ENCODE peak calls at places on chromosomes 5 and 9, in five cellular contexts. T is fibroblast of gingiva; L is nephron progenitor cell; I is right atrium auricular region; E is naive thymus-derived CD4-positive, alpha-beta T cell. Y is an unnamed sample.
A peak's percentile ranks its signal among the peaks of the same experiment; 100 is the strongest.

GRCh38 chr9:93650448-93650847 is 74.1 kb downstream of the PHF2 start:
- DNase-seq in T (no peak), L (no peak), I (peak; percentile 32), E (no peak), Y (no peak)

GRCh38 chr5:154274828-154275185 is 84.3 kb downstream of the GALNT10 start:
- DNase-seq in T (no peak), L (no peak), I (no peak), E (no peak), Y (no peak)

GRCh38 chr5:93755716-93756115 is 14.3 kb upstream of the POU5F2 start:
- DNase-seq in T (no peak), L (no peak), I (no peak), E (no peak), Y (no peak)

GRCh38 chr5:156913719-156914370 is 49.2 kb downstream of the TIMD4 start:
- DNase-seq in T (no peak), L (no peak), I (no peak), E (peak; percentile 54), Y (peak; percentile 96)

GRCh38 chr9:115262477-115262876 is 144.5 kb upstream of the TNC start:
- DNase-seq in T (peak; percentile 89), L (no peak), I (no peak), E (no peak), Y (peak; percentile 97)

GRCh38 chr5:137054335-137054734 is 444.8 kb downstream of the SPOCK1 start:
- DNase-seq in T (no peak), L (no peak), I (no peak), E (no peak), Y (no peak)

GRCh38 chr5:146047396-146047795 is 58.0 kb downstream of the PLAC8L1 start:
- DNase-seq in T (no peak), L (no peak), I (no peak), E (no peak), Y (no peak)

GRCh38 chr5:131423056-131423455 is 159.2 kb downstream of the CDC42SE2 start:
- DNase-seq in T (peak; percentile 21), L (no peak), I (no peak), E (no peak), Y (no peak)

GRCh38 chr5:68965926-68966325 is 127.9 kb upstream of the SLC30A5 start:
- DNase-seq in T (no peak), L (no peak), I (no peak), E (no peak), Y (no peak)

GRCh38 chr9:108272350-108272899 is 583.4 kb downstream of the ACTL7B start:
- DNase-seq in T (peak; percentile 67), L (peak; percentile 18), I (peak; percentile 64), E (no peak), Y (peak; percentile 49)

GRCh38 chr5:156753846-156754245 is 96.2 kb upstream of the PPP1R2B start:
- DNase-seq in T (no peak), L (no peak), I (no peak), E (no peak), Y (no peak)

GRCh38 chr9:108186996-108187395 is 668.8 kb downstream of the ACTL7B start:
- DNase-seq in T (peak; percentile 91), L (no peak), I (no peak), E (no peak), Y (no peak)

GRCh38 chr9:134040176-134040565 is 14.9 kb downstream of the BRD3OS start:
- DNase-seq in T (no peak), L (no peak), I (no peak), E (no peak), Y (no peak)

GRCh38 chr5:27472000-27472763 is 433.8 kb upstream of the CDH9 start:
- DNase-seq in T (no peak), L (peak; percentile 46), I (no peak), E (no peak), Y (no peak)

GRCh38 chr5:124662261-124662781 is 84.1 kb downstream of the ZNF608 start:
- DNase-seq in T (no peak), L (peak; percentile 66), I (no peak), E (no peak), Y (no peak)

GRCh38 chr9:127921592-127922120 is 4.8 kb upstream of the ST6GALNAC4 start:
- DNase-seq in T (peak; percentile 46), L (peak; percentile 83), I (no peak), E (peak; percentile 81), Y (peak; percentile 57)

GRCh38 chr5:137040641-137041340 is 458.3 kb downstream of the SPOCK1 start:
- DNase-seq in T (peak; percentile 59), L (no peak), I (no peak), E (no peak), Y (no peak)

GRCh38 chr9:89536145-89536574 is 38.2 kb upstream of the SEMA4D start:
- DNase-seq in T (no peak), L (no peak), I (no peak), E (peak; percentile 60), Y (no peak)

GRCh38 chr9:86801246-86801645 is 146.1 kb downstream of the GAS1 start:
- DNase-seq in T (peak; percentile 50), L (no peak), I (no peak), E (no peak), Y (no peak)

GRCh38 chr5:120252839-120253238 is 211.3 kb upstream of the PRR16 start:
- DNase-seq in T (no peak), L (no peak), I (no peak), E (no peak), Y (peak; percentile 69)